ENCODE peak calls at places on chromosomes 6 and 20, in seven cellular contexts. B, W, F, I, R, C and Y are unnamed samples.

GRCh38 chr6:797479-798077 is 104.6 kb upstream of the EXOC2 start:
- DNase-seq in B (peak; percentile 51), W (peak; percentile 51), F (peak; percentile 66), I (no peak), R (peak; percentile 64), C (peak; percentile 55), Y (no peak)

GRCh38 chr6:133623065-133623464 is 265.8 kb upstream of the TCF21 start:
- DNase-seq in B (peak; percentile 17), W (no peak), F (peak; percentile 90), I (no peak), R (no peak), C (no peak), Y (no peak)

GRCh38 chr20:61304750-61305149 is 52.7 kb downstream of the CDH4 start:
- DNase-seq in B (no peak), W (no peak), F (no peak), I (no peak), R (no peak), C (no peak), Y (no peak)

GRCh38 chr20:32017711-32018251 is 7.5 kb downstream of the CCM2L start:
- DNase-seq in B (peak; percentile 53), W (peak; percentile 64), F (no peak), I (no peak), R (peak; percentile 74), C (no peak), Y (no peak)

GRCh38 chr6:127879685-127880084 is 21.2 kb downstream of the THEMIS start:
- DNase-seq in B (no peak), W (no peak), F (peak; percentile 42), I (no peak), R (no peak), C (no peak), Y (peak; percentile 41)

GRCh38 chr6:140736227-140736626 is 1361.8 kb upstream of the CITED2 start:
- DNase-seq in B (no peak), W (no peak), F (peak; percentile 58), I (no peak), R (no peak), C (no peak), Y (no peak)

GRCh38 chr6:156925718-156926607 is 148.8 kb downstream of the ARID1B start:
- DNase-seq in B (no peak), W (no peak), F (no peak), I (no peak), R (no peak), C (no peak), Y (no peak)

GRCh38 chr20:54929191-54929590 is 453.8 kb downstream of the DOK5 start:
- DNase-seq in B (no peak), W (no peak), F (no peak), I (no peak), R (no peak), C (no peak), Y (no peak)

GRCh38 chr6:88443554-88443953 is 277.4 kb upstream of the CNR1 start:
- DNase-seq in B (no peak), W (no peak), F (no peak), I (no peak), R (no peak), C (no peak), Y (no peak)

GRCh38 chr6:130513770-130514169 is 148.0 kb downstream of the TMEM200A start:
- DNase-seq in B (no peak), W (no peak), F (peak; percentile 63), I (no peak), R (no peak), C (no peak), Y (no peak)

GRCh38 chr20:55584307-55584706 is 421.0 kb downstream of the CBLN4 start:
- DNase-seq in B (no peak), W (no peak), F (no peak), I (no peak), R (no peak), C (no peak), Y (no peak)

GRCh38 chr20:63449796-63450730 is 22.4 kb downstream of the KCNQ2 start:
- DNase-seq in B (no peak), W (no peak), F (no peak), I (no peak), R (no peak), C (no peak), Y (no peak)

GRCh38 chr6:11730645-11731044 is 48.0 kb downstream of the ADTRP start:
- DNase-seq in B (no peak), W (no peak), F (no peak), I (no peak), R (no peak), C (no peak), Y (no peak)

GRCh38 chr20:50308513-50309279 is 118.1 kb downstream of the CEBPB start:
- DNase-seq in B (peak; percentile 98), W (peak; percentile 78), F (peak; percentile 99), I (peak; percentile 60), R (peak; percentile 70), C (peak; percentile 90), Y (peak; percentile 56)

GRCh38 chr20:50304883-50305635 is 114.4 kb downstream of the CEBPB start:
- DNase-seq in B (no peak), W (peak; percentile 60), F (peak; percentile 97), I (no peak), R (peak; percentile 54), C (peak; percentile 84), Y (no peak)

GRCh38 chr20:50308166-50308512 is 117.5 kb downstream of the CEBPB start:
- DNase-seq in B (no peak), W (no peak), F (no peak), I (no peak), R (no peak), C (no peak), Y (no peak)

GRCh38 chr20:50305636-50306477 is 115.2 kb downstream of the CEBPB start:
- DNase-seq in B (peak; percentile 80), W (no peak), F (peak; percentile 60), I (no peak), R (no peak), C (no peak), Y (no peak)

DNA sequence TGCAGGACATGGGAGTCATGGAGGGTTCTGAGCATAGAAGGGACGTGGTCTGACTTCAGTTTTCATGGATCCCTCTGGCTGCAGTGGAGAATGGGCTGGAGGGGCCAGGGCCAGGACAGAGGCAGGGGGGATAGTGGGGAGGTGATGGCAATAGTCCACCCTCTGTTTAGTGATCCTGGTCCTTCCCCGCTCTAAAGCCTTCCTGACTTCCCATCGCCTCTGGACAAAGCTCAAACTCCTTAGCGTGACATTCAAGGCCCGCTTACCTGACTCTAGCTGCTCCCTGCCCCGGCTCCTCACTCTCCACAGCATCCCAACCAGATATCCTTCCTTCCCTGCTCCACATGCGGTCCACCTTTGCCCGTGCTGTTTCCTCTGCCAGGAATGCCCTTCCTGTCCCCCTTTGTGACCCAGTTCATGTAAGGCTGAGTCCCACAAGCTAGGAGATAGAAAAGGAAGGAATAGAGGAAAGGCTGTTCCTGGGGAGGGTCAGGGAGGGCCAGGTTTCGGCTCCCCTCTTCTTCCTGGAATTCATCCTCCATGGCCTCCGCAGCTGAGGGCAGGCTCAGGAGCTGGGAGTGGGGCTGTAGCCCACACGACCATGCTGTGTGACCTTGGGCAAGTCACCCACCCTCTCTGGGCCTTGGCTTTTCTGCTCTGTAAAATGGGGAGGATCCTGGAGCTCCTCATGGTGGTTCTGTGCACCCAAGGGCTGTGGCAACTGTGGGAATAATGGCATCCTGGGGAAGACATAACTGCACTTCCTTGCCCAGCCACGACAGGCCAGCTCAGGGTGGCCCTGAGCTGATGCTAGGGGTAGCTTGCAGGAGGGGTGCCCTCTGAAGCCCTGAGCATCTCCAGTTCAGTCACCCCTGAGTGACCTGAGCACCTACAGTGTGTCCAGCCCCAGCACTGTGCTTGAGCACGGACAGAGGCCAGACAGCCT is 116.1 kb downstream of the CEBPB start:
- DNase-seq in B (no peak), W (no peak), F (no peak), I (no peak), R (no peak), C (no peak), Y (no peak)
- H3K4me3 ChIP-seq in B (no peak overlapping the region), W (no peak overlapping the region), F (no peak overlapping the region), I (no peak overlapping the region), R (no peak overlapping the region), C (no peak overlapping the region), Y (no peak overlapping the region)

DNA sequence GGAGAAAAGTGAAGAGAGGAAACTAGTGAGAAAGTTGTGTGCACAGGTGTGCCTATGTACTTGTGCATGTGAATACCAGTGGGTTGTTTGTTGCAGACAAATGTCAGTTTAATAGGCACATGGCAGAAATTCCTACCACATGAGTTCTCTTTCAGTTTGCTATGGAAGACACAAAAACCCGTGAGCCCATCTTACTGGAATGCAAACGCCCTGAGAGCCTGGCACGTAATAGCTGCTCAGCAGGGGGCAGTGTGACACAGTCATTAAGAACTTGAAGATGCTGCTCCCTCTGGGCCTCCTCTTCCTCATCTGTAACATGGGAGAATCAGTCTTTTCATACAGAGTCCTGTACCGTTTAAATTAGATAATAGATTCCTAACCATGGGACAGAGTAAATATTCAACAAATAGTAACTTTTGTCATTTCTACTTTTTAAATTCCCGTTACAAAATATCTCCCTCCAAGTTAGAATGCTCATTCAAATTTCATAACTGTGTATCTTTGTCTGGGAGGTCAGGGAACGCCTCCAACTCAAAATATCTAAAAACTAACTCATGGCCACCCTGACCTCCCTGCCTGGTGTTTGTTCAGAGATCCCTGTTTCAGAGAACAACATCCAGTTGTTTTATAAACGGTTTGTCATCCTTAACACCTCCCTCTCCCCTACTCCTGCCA is 802.9 kb downstream of the MAFB start:
- DNase-seq in B (peak; percentile 32), W (peak; percentile 45), F (peak; percentile 78), I (peak; percentile 26), R (peak; percentile 54), C (peak; percentile 69), Y (peak; percentile 58)
- TF ChIP-seq CTCF in B (no peak), W (peak; percentile 15), F (peak; percentile 66), I (peak; percentile 84), R (no peak), C (peak; percentile 64), Y (peak; percentile 38)

GRCh38 chr6:147040521-147040920 is 163.7 kb upstream of the STXBP5 start:
- DNase-seq in B (no peak), W (no peak), F (no peak), I (no peak), R (no peak), C (no peak), Y (no peak)
- H3K27ac ChIP-seq in B (peak overlapping the region; percentile 31), W (no peak overlapping the region), F (no peak overlapping the region), I (no peak overlapping the region), R (no peak overlapping the region), C (no peak overlapping the region), Y (peak overlapping the region; percentile 55)

GRCh38 chr6:30885999-30886896 is 1.9 kb downstream of the DDR1 start:
- DNase-seq in B (peak; percentile 87), W (peak; percentile 41), F (peak; percentile 82), I (peak; percentile 96), R (peak; percentile 46), C (no peak), Y (peak; percentile 74)

GRCh38 chr6:30888472-30889137 is 4.3 kb downstream of the DDR1 start:
- DNase-seq in B (no peak), W (no peak), F (peak; percentile 61), I (no peak), R (peak; percentile 8), C (no peak), Y (no peak)

GRCh38 chr6:30887901-30888300 is 3.6 kb downstream of the DDR1 start:
- DNase-seq in B (no peak), W (no peak), F (no peak), I (no peak), R (no peak), C (no peak), Y (no peak)

GRCh38 chr6:30885481-30885998 is 1.2 kb downstream of the DDR1 start:
- DNase-seq in B (peak; percentile 60), W (peak; percentile 58), F (no peak), I (no peak), R (peak; percentile 65), C (no peak), Y (no peak)

DNA sequence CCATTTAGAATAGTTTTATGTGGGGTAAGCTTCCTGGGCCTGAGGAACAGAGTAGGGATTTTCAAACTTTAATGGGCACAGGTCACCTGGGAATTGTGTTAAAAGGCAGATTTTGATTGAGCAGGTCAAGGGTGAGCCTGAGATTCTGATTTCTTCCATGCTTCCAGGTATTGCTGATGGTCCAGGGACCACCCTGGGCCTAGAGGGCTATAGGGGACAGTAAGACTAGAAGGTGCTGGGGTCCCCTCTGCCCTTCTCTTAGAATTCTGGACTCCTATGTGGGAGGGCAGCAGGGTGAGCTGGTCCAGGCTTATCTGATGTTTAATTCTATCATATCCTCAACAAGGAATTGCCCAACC is 2.6 kb downstream of the DDR1 start:
- DNase-seq in B (no peak), W (no peak), F (no peak), I (no peak), R (no peak), C (no peak), Y (no peak)
- H3K4me3 ChIP-seq in B (peak overlapping the region; percentile 98), W (no peak overlapping the region), F (no peak overlapping the region), I (peak overlapping the region; percentile 72), R (no peak overlapping the region), C (no peak overlapping the region), Y (peak overlapping the region; percentile 72)